ENCODE peak calls at places on chromosomes 3 and 15, in five cellular contexts. One of them, this sample, is unnamed. For H3K4me1, the result is how much of the 10 kb centered on the place peaks cover.

GRCh38 chr15:45401665-45402161 is 23.4 kb upstream of the GATM start:
- DNase-seq in mammary epithelial cell: no peak
- DNase-seq in cardiac muscle cell: no peak
- DNase-seq in right lobe of liver: no peak
- DNase-seq in heart left ventricle: no peak
- DNase-seq in this sample: no peak

GRCh38 chr3:16864610-16865313 is 20.0 kb upstream of the PLCL2 start:
- DNase-seq in cardiac muscle cell: peak
- DNase-seq in right lobe of liver: no peak
- DNase-seq in heart left ventricle: no peak
- DNase-seq in mammary epithelial cell: no peak
- DNase-seq in this sample: no peak

GRCh38 chr3:128794067-128794768 is 68.2 kb downstream of the RAB7A start:
- DNase-seq in cardiac muscle cell: peak
- DNase-seq in right lobe of liver: no peak
- DNase-seq in heart left ventricle: no peak
- DNase-seq in mammary epithelial cell: peak
- DNase-seq in this sample: no peak

GRCh38 chr15:89197503-89197971 is 23.8 kb downstream of the RLBP1 start:
- DNase-seq in heart left ventricle: no peak
- DNase-seq in cardiac muscle cell: no peak
- DNase-seq in right lobe of liver: no peak
- DNase-seq in mammary epithelial cell: peak
- DNase-seq in this sample: no peak

GRCh38 chr3:38493019-38493418 is 3.1 kb upstream of the EXOG start:
- DNase-seq in cardiac muscle cell: peak
- DNase-seq in heart left ventricle: no peak
- DNase-seq in right lobe of liver: no peak
- DNase-seq in mammary epithelial cell: no peak
- DNase-seq in this sample: no peak

GRCh38 chr3:36543276-36543997 is 163.1 kb downstream of the STAC start:
- DNase-seq in right lobe of liver: no peak
- DNase-seq in cardiac muscle cell: peak
- DNase-seq in mammary epithelial cell: no peak
- DNase-seq in heart left ventricle: no peak
- DNase-seq in this sample: no peak

GRCh38 chr3:106331636-106332035 is 462.8 kb upstream of the CBLB start:
- DNase-seq in right lobe of liver: no peak
- DNase-seq in mammary epithelial cell: no peak
- DNase-seq in cardiac muscle cell: no peak
- DNase-seq in heart left ventricle: no peak
- DNase-seq in this sample: no peak

GRCh38 chr3:23203651-23204111 is 554 bp downstream of the UBE2E2 start:
- DNase-seq in heart left ventricle: peak
- DNase-seq in right lobe of liver: peak
- DNase-seq in cardiac muscle cell: peak
- DNase-seq in mammary epithelial cell: peak
- DNase-seq in this sample: peak

GRCh38 chr3:183515968-183516851 is 39.3 kb downstream of the KLHL6 start:
- DNase-seq in cardiac muscle cell: no peak
- DNase-seq in right lobe of liver: no peak
- DNase-seq in heart left ventricle: no peak
- DNase-seq in mammary epithelial cell: no peak
- DNase-seq in this sample: no peak

GRCh38 chr3:165805834-165806561 is 31.2 kb downstream of the BCHE start:
- DNase-seq in mammary epithelial cell: no peak
- DNase-seq in heart left ventricle: no peak
- DNase-seq in cardiac muscle cell: no peak
- DNase-seq in right lobe of liver: no peak
- DNase-seq in this sample: no peak

GRCh38 chr3:14391033-14391432 is 11.4 kb upstream of the SLC6A6 start:
- DNase-seq in right lobe of liver: peak
- DNase-seq in mammary epithelial cell: peak
- DNase-seq in cardiac muscle cell: peak
- DNase-seq in heart left ventricle: peak
- DNase-seq in this sample: no peak

GRCh38 chr3:103195201-103195600 is 760.4 kb downstream of the ZPLD1 start:
- DNase-seq in heart left ventricle: no peak
- DNase-seq in mammary epithelial cell: no peak
- DNase-seq in right lobe of liver: no peak
- DNase-seq in cardiac muscle cell: no peak
- DNase-seq in this sample: no peak

GRCh38 chr3:50627407-50628051 is 10.6 kb downstream of the MAPKAPK3 start:
- DNase-seq in right lobe of liver: no peak
- DNase-seq in heart left ventricle: peak
- DNase-seq in mammary epithelial cell: peak
- DNase-seq in cardiac muscle cell: peak
- DNase-seq in this sample: peak

GRCh38 chr3:134711284-134711683 is 60.5 kb upstream of the KY start:
- DNase-seq in cardiac muscle cell: no peak
- DNase-seq in right lobe of liver: no peak
- DNase-seq in heart left ventricle: no peak
- DNase-seq in mammary epithelial cell: no peak
- DNase-seq in this sample: no peak

GRCh38 chr3:197750863-197751737 is 1.4 kb downstream of the FYTTD1 start:
- DNase-seq in cardiac muscle cell: peak
- DNase-seq in mammary epithelial cell: peak
- DNase-seq in heart left ventricle: peak
- DNase-seq in right lobe of liver: peak
- DNase-seq in this sample: peak

GRCh38 chr15:38707802-38708671 is 143.4 kb upstream of the RASGRP1 start:
- DNase-seq in right lobe of liver: no peak
- DNase-seq in mammary epithelial cell: peak
- DNase-seq in heart left ventricle: no peak
- DNase-seq in cardiac muscle cell: peak
- DNase-seq in this sample: no peak

GRCh38 chr15:93974804-93975481 is 256.4 kb upstream of the MCTP2 start:
- DNase-seq in mammary epithelial cell: peak
- DNase-seq in heart left ventricle: no peak
- DNase-seq in right lobe of liver: no peak
- DNase-seq in cardiac muscle cell: peak
- DNase-seq in this sample: no peak

GRCh38 chr3:52237659-52238172 is 1.2 kb downstream of the TWF2 start:
- DNase-seq in cardiac muscle cell: peak
- DNase-seq in heart left ventricle: peak
- DNase-seq in mammary epithelial cell: peak
- DNase-seq in right lobe of liver: peak
- DNase-seq in this sample: peak

GRCh38 chr3:176193032-176193698 is 1004.1 kb downstream of the TBL1XR1 start:
- DNase-seq in mammary epithelial cell: no peak
- DNase-seq in cardiac muscle cell: no peak
- DNase-seq in heart left ventricle: no peak
- DNase-seq in right lobe of liver: no peak
- DNase-seq in this sample: no peak

GRCh38 chr3:107235193-107235922 is 141.9 kb upstream of the CCDC54 start:
- DNase-seq in heart left ventricle: no peak
- DNase-seq in right lobe of liver: no peak
- DNase-seq in cardiac muscle cell: peak
- DNase-seq in mammary epithelial cell: no peak
- DNase-seq in this sample: no peak

GRCh38 chr3:194315965-194316361 is 35.2 kb downstream of the CPN2 start:
- DNase-seq in mammary epithelial cell: peak
- DNase-seq in heart left ventricle: peak
- DNase-seq in cardiac muscle cell: peak
- DNase-seq in right lobe of liver: peak
- DNase-seq in this sample: peak

DNA sequence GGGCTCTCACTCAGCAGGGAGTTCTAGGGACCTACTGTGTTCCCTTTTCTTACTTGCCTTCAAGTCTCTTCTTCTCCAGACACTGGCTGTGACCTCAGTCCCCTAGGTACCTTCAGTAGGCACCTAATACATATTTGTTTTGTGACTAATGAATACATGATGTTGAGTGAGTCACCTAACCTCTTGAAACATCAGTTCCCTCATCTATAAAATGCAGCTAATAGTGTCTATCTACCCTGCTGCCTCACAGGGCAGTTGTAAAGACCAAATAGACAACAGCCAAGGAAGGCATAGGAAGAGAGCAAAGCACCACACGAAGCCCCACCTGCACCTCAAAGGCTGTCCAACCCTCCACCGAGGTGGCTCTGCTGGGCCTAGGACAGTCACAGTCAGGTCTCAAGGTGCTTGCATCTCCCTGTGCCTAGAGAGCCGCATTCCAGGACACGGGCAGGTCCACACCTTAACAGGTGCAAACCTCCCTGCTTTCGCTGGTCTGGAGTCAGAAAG is 29.1 kb downstream of the DAPK2 start:
- DNase-seq in heart left ventricle: peak
- DNase-seq in right lobe of liver: no peak
- DNase-seq in mammary epithelial cell: peak
- DNase-seq in cardiac muscle cell: no peak
- DNase-seq in this sample: no peak
- H3K4me1 ChIP-seq in heart left ventricle: under half
- H3K4me1 ChIP-seq in right lobe of liver: under half
- H3K4me1 ChIP-seq in mammary epithelial cell: under half
- H3K4me1 ChIP-seq in cardiac muscle cell: under half
- H3K4me1 ChIP-seq in this sample: under half

GRCh38 chr15:64635486-64635815 is 139.9 kb downstream of the RBPMS2 start:
- DNase-seq in mammary epithelial cell: peak
- DNase-seq in cardiac muscle cell: peak
- DNase-seq in heart left ventricle: no peak
- DNase-seq in right lobe of liver: no peak
- DNase-seq in this sample: peak

GRCh38 chr15:64637412-64637811 is 138.0 kb downstream of the RBPMS2 start:
- DNase-seq in cardiac muscle cell: no peak
- DNase-seq in right lobe of liver: no peak
- DNase-seq in mammary epithelial cell: no peak
- DNase-seq in heart left ventricle: no peak
- DNase-seq in this sample: no peak

GRCh38 chr15:64634576-64635485 is 140.6 kb downstream of the RBPMS2 start:
- DNase-seq in mammary epithelial cell: no peak
- DNase-seq in right lobe of liver: no peak
- DNase-seq in cardiac muscle cell: peak
- DNase-seq in heart left ventricle: no peak
- DNase-seq in this sample: no peak

GRCh38 chr15:64636101-64636500 is 139.3 kb downstream of the RBPMS2 start:
- DNase-seq in heart left ventricle: no peak
- DNase-seq in right lobe of liver: no peak
- DNase-seq in mammary epithelial cell: no peak
- DNase-seq in cardiac muscle cell: peak
- DNase-seq in this sample: no peak

GRCh38 chr15:64636541-64636940 is 138.8 kb downstream of the RBPMS2 start:
- DNase-seq in mammary epithelial cell: no peak
- DNase-seq in cardiac muscle cell: peak
- DNase-seq in heart left ventricle: no peak
- DNase-seq in right lobe of liver: no peak
- DNase-seq in this sample: no peak
- H3K4me1 ChIP-seq in mammary epithelial cell: under half
- H3K4me1 ChIP-seq in cardiac muscle cell: under half
- H3K4me1 ChIP-seq in heart left ventricle: under half
- H3K4me1 ChIP-seq in right lobe of liver: under half
- H3K4me1 ChIP-seq in this sample: half or more

GRCh38 chr3:189988322-189988721 is 132.4 kb downstream of the P3H2 start:
- DNase-seq in heart left ventricle: no peak
- DNase-seq in cardiac muscle cell: no peak
- DNase-seq in mammary epithelial cell: no peak
- DNase-seq in right lobe of liver: no peak
- DNase-seq in this sample: no peak

GRCh38 chr3:189981668-189982067 is 139.0 kb downstream of the P3H2 start:
- DNase-seq in mammary epithelial cell: peak
- DNase-seq in cardiac muscle cell: peak
- DNase-seq in heart left ventricle: no peak
- DNase-seq in right lobe of liver: no peak
- DNase-seq in this sample: no peak

GRCh38 chr3:189985938-189986337 is 134.8 kb downstream of the P3H2 start:
- DNase-seq in mammary epithelial cell: no peak
- DNase-seq in cardiac muscle cell: no peak
- DNase-seq in right lobe of liver: no peak
- DNase-seq in heart left ventricle: no peak
- DNase-seq in this sample: no peak

GRCh38 chr3:189982299-189982945 is 138.3 kb downstream of the P3H2 start:
- DNase-seq in cardiac muscle cell: peak
- DNase-seq in right lobe of liver: no peak
- DNase-seq in mammary epithelial cell: no peak
- DNase-seq in heart left ventricle: no peak
- DNase-seq in this sample: no peak

GRCh38 chr3:189983612-189984011 is 137.1 kb downstream of the P3H2 start:
- DNase-seq in right lobe of liver: no peak
- DNase-seq in cardiac muscle cell: no peak
- DNase-seq in mammary epithelial cell: no peak
- DNase-seq in heart left ventricle: no peak
- DNase-seq in this sample: no peak
- H3K4me1 ChIP-seq in right lobe of liver: under half
- H3K4me1 ChIP-seq in cardiac muscle cell: under half
- H3K4me1 ChIP-seq in mammary epithelial cell: under half
- H3K4me1 ChIP-seq in heart left ventricle: under half
- H3K4me1 ChIP-seq in this sample: under half

GRCh38 chr3:57953541-57953940 is 54.7 kb upstream of the FLNB start:
- DNase-seq in heart left ventricle: no peak
- DNase-seq in right lobe of liver: no peak
- DNase-seq in cardiac muscle cell: no peak
- DNase-seq in mammary epithelial cell: no peak
- DNase-seq in this sample: no peak

GRCh38 chr3:57951106-57951882 is 56.9 kb upstream of the FLNB start:
- DNase-seq in right lobe of liver: peak
- DNase-seq in heart left ventricle: peak
- DNase-seq in cardiac muscle cell: peak
- DNase-seq in mammary epithelial cell: peak
- DNase-seq in this sample: peak

GRCh38 chr3:57952651-57953050 is 55.6 kb upstream of the FLNB start:
- DNase-seq in right lobe of liver: no peak
- DNase-seq in heart left ventricle: no peak
- DNase-seq in cardiac muscle cell: no peak
- DNase-seq in mammary epithelial cell: no peak
- DNase-seq in this sample: no peak

GRCh38 chr3:57949779-57950618 is 58.2 kb upstream of the FLNB start:
- DNase-seq in right lobe of liver: no peak
- DNase-seq in heart left ventricle: peak
- DNase-seq in mammary epithelial cell: peak
- DNase-seq in cardiac muscle cell: no peak
- DNase-seq in this sample: no peak

DNA sequence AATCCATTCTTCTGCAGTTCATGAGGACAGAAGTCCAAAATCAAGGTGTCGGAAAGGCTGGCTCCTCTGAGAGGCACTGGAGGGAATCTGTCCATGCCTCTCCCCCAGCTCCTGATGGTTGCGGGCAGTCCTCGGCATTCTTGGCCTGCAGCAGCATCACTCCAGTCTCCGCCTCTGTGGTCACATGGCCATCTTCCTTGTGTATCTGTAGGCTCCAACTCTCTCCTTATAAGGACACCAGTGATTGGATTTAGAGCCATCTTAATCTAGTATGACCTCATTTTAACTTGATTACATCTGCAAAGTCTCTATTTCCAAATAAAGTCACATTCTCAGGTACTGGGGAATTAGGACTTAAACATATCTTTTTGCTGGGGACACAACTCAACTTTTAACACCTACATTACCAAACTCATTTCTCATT is 56.0 kb upstream of the FLNB start:
- DNase-seq in cardiac muscle cell: peak
- DNase-seq in right lobe of liver: no peak
- DNase-seq in heart left ventricle: peak
- DNase-seq in mammary epithelial cell: peak
- DNase-seq in this sample: peak
- H3K4me1 ChIP-seq in cardiac muscle cell: under half
- H3K4me1 ChIP-seq in right lobe of liver: under half
- H3K4me1 ChIP-seq in heart left ventricle: under half
- H3K4me1 ChIP-seq in mammary epithelial cell: under half
- H3K4me1 ChIP-seq in this sample: under half

This sample was measured in right atrium auricular region.